ENCODE peak calls at places on chromosome 5, in five cellular contexts. T is right cardiac atrium; B is pancreas; C is CD8-positive, alpha-beta memory T cell; W is psoas muscle. K is an unnamed sample.

GRCh38 chr5:117872798-117873368 is 1115.5 kb downstream of the DTWD2 start:
- DNase-seq in T (no peak), B (no peak), C (no peak), W (no peak), K (no peak)

GRCh38 chr5:111932628-111933027 is 175.6 kb upstream of the NREP start:
- DNase-seq in T (peak; percentile 12), B (no peak), C (no peak), W (no peak), K (no peak)

GRCh38 chr5:124841829-124842712 is 95.6 kb upstream of the ZNF608 start:
- DNase-seq in T (peak; percentile 59), B (no peak), C (no peak), W (no peak), K (no peak)

GRCh38 chr5:102152906-102153787 is 142.9 kb downstream of the SLCO4C1 start:
- DNase-seq in T (no peak), B (no peak), C (no peak), W (no peak), K (no peak)

GRCh38 chr5:178331491-178331981 is 98.9 kb upstream of the PHYKPL start:
- DNase-seq in T (peak; percentile 69), B (peak; percentile 53), C (no peak), W (peak; percentile 94), K (no peak)

GRCh38 chr5:55370291-55370925 is 62.6 kb downstream of the MTREX start:
- DNase-seq in T (no peak), B (no peak), C (no peak), W (no peak), K (no peak)

GRCh38 chr5:82593481-82593880 is 315.3 kb upstream of the RPS23 start:
- DNase-seq in T (no peak), B (no peak), C (no peak), W (no peak), K (no peak)

GRCh38 chr5:132466453-132467291 is 23.9 kb downstream of the IRF1 start:
- DNase-seq in T (no peak), B (no peak), C (peak; percentile 70), W (no peak), K (no peak)

GRCh38 chr5:174324680-174325079 is 279.2 kb downstream of the NSG2 start:
- DNase-seq in T (no peak), B (no peak), C (no peak), W (no peak), K (no peak)

GRCh38 chr5:39869396-39869795 is 444.6 kb upstream of the DAB2 start:
- DNase-seq in T (no peak), B (no peak), C (no peak), W (no peak), K (no peak)

GRCh38 chr5:93892481-93892880 is 151.1 kb upstream of the POU5F2 start:
- DNase-seq in T (no peak), B (no peak), C (no peak), W (no peak), K (no peak)

GRCh38 chr5:155316310-155316709 is 302.8 kb downstream of the KIF4B start:
- DNase-seq in T (no peak), B (no peak), C (no peak), W (no peak), K (no peak)

GRCh38 chr5:75338408-75338807 is 1.4 kb downstream of the HMGCR start:
- DNase-seq in T (no peak), B (no peak), C (no peak), W (no peak), K (no peak)

GRCh38 chr5:12320331-12320730 is 416.1 kb upstream of the CTNND2 start:
- DNase-seq in T (no peak), B (no peak), C (no peak), W (no peak), K (no peak)

GRCh38 chr5:157682257-157682656 is 10.9 kb downstream of the C5orf52 start:
- DNase-seq in T (no peak), B (no peak), C (no peak), W (no peak), K (no peak)

GRCh38 chr5:33306758-33307157 is 134.0 kb upstream of the TARS1 start:
- DNase-seq in T (no peak), B (no peak), C (no peak), W (no peak), K (no peak)

GRCh38 chr5:10632110-10632903 is 68.4 kb downstream of the ANKRD33B start:
- DNase-seq in T (no peak), B (peak; percentile 24), C (peak; percentile 23), W (peak; percentile 44), K (no peak)

GRCh38 chr5:56815657-56816545 is 552 bp downstream of the MAP3K1 start:
- DNase-seq in T (peak; percentile 43), B (peak; percentile 37), C (peak; percentile 30), W (peak; percentile 82), K (peak; percentile 25)

DNA sequence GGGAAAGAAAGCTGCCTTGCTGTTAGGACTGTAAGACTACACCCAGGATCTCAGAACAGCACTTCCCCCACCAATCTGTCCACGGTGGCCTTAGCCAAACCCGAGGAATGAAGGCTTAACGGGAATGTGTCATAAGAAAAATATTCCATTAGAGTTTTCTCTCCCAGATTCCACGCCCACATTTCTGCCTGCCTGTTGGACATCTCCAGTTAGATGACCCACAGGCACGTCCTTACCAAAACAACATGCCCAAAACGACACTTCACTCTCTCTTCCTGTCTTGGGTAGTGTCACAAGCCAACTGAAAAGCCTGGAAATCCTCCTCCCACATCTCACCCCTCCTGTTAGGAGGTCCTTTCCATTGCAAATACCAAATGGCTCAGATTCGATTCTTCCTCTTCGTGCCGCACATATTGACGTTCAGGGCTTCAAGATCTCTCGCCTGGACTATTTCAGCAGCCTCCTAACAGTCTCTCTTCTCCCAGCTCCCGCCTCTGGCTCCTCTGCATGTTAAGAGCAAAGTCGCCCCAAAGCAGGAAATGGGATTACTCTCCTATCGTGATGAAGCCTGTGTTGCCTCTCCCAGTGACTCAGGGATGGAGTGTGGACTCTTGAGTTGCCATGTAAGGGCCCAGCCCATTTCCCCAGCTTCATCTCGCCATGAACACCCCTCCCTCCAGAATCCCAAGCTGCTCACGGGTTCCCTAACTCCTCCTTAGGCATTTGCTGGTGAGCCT is 159.3 kb downstream of the NR3C1 start:
- DNase-seq in T (peak; percentile 75), B (no peak), C (no peak), W (peak; percentile 85), K (no peak)
- H3K4me3 ChIP-seq in T (no peak overlapping the region), B (no peak overlapping the region), C (no peak overlapping the region), W (peak overlapping the region; percentile 37), K (peak overlapping the region; percentile 1)

DNA sequence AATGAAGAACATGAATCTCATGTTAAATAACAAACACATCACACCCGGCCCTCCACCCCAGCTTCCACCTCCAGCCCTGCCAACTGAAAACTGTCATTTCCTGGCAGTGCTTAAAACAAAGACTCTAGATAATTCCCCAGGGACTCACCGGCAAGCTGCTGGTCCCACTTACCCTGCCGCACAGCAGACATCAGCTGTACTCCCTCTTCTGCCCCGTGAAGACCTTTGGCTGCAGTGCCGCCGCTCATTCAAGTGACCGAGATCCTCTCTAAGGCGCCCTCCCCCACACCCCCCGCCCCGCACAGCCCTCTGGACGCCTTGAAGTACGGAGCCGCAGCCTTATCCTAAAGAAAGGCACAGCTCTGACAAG is 503 bp downstream of the GLRX start:
- DNase-seq in T (peak; percentile 68), B (peak; percentile 55), C (peak; percentile 17), W (peak; percentile 77), K (no peak)
- H3K4me1 ChIP-seq in T (peaks cover 16% of the 10 kb centered on the region), B (peaks cover 21% of the 10 kb centered on the region), C (peaks cover 55% of the 10 kb centered on the region), W (peaks cover 53% of the 10 kb centered on the region), K (peaks cover 5% of the 10 kb centered on the region)

GRCh38 chr5:139186293-139186692 is 11.9 kb downstream of the SIL1 start:
- DNase-seq in T (no peak), B (no peak), C (no peak), W (no peak), K (no peak)
- H3K27ac ChIP-seq in T (no peak overlapping the region), B (no peak overlapping the region), C (no peak overlapping the region), W (peak overlapping the region; percentile 54), K (no peak overlapping the region)

GRCh38 chr5:53024535-53024934 is 35.4 kb downstream of the ITGA2 start:
- DNase-seq in T (no peak), B (no peak), C (no peak), W (no peak), K (no peak)
- H3K4me3 ChIP-seq in T (no peak overlapping the region), B (no peak overlapping the region), C (no peak overlapping the region), W (no peak overlapping the region), K (no peak overlapping the region)

GRCh38 chr5:143008809-143009521 is 238.8 kb downstream of the ARHGAP26 start:
- DNase-seq in T (no peak), B (peak; percentile 33), C (peak; percentile 78), W (no peak), K (no peak)
- H3K4me1 ChIP-seq in T (peaks cover 25% of the 10 kb centered on the region), B (peaks cover 4% of the 10 kb centered on the region), C (peaks cover 46% of the 10 kb centered on the region), W (peaks cover 20% of the 10 kb centered on the region), K (no peaks in the 10 kb centered on the region)

DNA sequence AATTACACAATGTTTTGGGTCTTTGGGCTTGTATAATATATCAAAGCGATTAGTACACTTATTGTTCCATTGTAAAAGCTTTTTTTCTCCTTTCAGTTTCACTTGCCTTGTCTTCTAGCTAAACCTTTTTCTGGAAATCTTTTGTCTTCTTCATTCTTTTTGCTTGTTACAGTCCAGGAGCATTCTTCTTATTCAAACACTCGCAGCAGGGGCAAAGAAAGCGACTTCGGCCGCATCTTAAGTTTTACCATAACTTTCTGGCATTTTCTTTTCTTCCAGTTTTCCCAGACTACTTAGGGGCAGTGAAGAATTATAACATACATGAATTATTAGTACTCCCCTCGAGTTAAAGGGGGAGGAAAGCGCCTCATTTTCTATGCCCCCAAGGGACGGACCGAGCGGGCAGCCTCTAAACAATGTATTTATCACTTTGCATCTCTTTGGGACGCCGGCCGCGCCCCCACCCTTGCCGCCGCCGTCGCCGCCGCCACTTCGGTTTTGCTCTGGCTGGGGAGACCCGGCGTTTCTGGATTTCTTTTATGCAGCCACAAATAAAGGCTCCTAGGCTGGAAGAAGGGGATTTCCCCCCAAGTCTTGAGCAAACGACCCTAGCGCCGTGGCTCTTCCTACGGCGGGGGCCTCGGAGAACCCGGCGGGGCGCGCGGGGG is 7.5 kb upstream of the NEUROG1 start:
- DNase-seq in T (no peak), B (no peak), C (no peak), W (no peak), K (no peak)
- H3K27ac ChIP-seq in T (no peak overlapping the region), B (no peak overlapping the region), C (no peak overlapping the region), W (no peak overlapping the region), K (no peak overlapping the region)

GRCh38 chr5:13478831-13479465 is 465.5 kb downstream of the DNAH5 start:
- DNase-seq in T (no peak), B (no peak), C (no peak), W (no peak), K (no peak)
- H3K4me3 ChIP-seq in T (no peak overlapping the region), B (no peak overlapping the region), C (no peak overlapping the region), W (no peak overlapping the region), K (no peak overlapping the region)

DNA sequence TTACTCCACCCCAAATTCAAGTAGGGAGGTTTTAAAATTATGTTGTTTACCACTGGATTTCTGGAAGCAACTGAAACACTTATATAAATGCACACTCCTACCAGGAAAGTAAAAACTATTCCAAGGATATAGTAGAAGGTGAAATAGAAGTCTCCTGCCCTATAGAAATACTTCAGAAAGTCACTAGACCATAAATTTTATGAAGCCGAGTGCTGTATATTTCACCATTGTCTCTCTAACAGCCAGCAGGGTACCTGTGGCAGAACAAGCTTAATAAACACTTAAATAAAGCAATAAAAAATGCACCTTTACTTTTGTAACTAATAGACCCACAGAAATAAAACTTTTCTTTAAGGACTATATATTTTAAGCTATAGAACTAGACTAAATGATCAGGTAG is 631.6 kb downstream of the PDE4D start:
- DNase-seq in T (no peak), B (no peak), C (no peak), W (no peak), K (no peak)
- H3K4me1 ChIP-seq in T (no peaks in the 10 kb centered on the region), B (peaks cover 18% of the 10 kb centered on the region), C (no peaks in the 10 kb centered on the region), W (peaks cover 85% of the 10 kb centered on the region), K (no peaks in the 10 kb centered on the region)